ENCODE peak calls at places on chromosomes 16 and 17, in four cellular contexts. T is neuronal stem cell, G is fibroblast of mammary gland, K is fibroblast of the aortic adventitia. W is an unnamed sample.

GRCh38 chr17:78645421-78646295 is 68.5 kb upstream of the DNAH17 start:
- DNase-seq in T (no peak), G (peak; percentile 75), K (peak; percentile 10), W (no peak)

GRCh38 chr17:74430385-74430705 is 1.5 kb upstream of the GPRC5C start:
- DNase-seq in T (no peak), G (no peak), K (no peak), W (no peak)

GRCh38 chr17:72270530-72270929 is 149.7 kb downstream of the SOX9 start:
- DNase-seq in T (no peak), G (peak; percentile 48), K (peak; percentile 61), W (no peak)

GRCh38 chr17:39867084-39867890 is 715 bp upstream of the ZPBP2 start:
- DNase-seq in T (no peak), G (no peak), K (no peak), W (no peak)

GRCh38 chr17:46882666-46883065 is 31.3 kb downstream of the WNT9B start:
- DNase-seq in T (no peak), G (no peak), K (no peak), W (no peak)

GRCh38 chr17:77807051-77807745 is 151.3 kb upstream of the TNRC6C start:
- DNase-seq in T (no peak), G (no peak), K (no peak), W (no peak)

GRCh38 chr17:13016881-13017622 is 775 bp downstream of the ELAC2 start:
- DNase-seq in T (no peak), G (peak; percentile 47), K (no peak), W (no peak)

GRCh38 chr16:49467540-49468372 is 94.2 kb downstream of the C16orf78 start:
- DNase-seq in T (no peak), G (no peak), K (no peak), W (no peak)

GRCh38 chr17:37708616-37709212 is 36.1 kb downstream of the HNF1B start:
- DNase-seq in T (no peak), G (peak; percentile 6), K (no peak), W (no peak)

GRCh38 chr17:1324201-1324750 is 44.8 kb downstream of the TRARG1 start:
- DNase-seq in T (no peak), G (no peak), K (no peak), W (no peak)

GRCh38 chr17:41552455-41552854 is 19.4 kb downstream of the KRT9 start:
- DNase-seq in T (no peak), G (no peak), K (no peak), W (no peak)

GRCh38 chr17:2011421-2012371 is 13.4 kb downstream of the RTN4RL1 start:
- DNase-seq in T (no peak), G (peak; percentile 49), K (peak; percentile 78), W (peak; percentile 47)

GRCh38 chr17:43753488-43754129 is 5.0 kb downstream of the SOST start:
- DNase-seq in T (no peak), G (peak; percentile 39), K (no peak), W (no peak)

GRCh38 chr17:867896-868489 is 85.8 kb downstream of the MRM3 start:
- DNase-seq in T (no peak), G (no peak), K (no peak), W (no peak)

GRCh38 chr17:80859004-80859941 is 132.4 kb upstream of the CHMP6 start:
- DNase-seq in T (no peak), G (peak; percentile 97), K (peak; percentile 94), W (no peak)

GRCh38 chr17:79936661-79937434 is 97.6 kb upstream of the CBX4 start:
- DNase-seq in T (no peak), G (no peak), K (no peak), W (peak; percentile 15)

GRCh38 chr17:63190821-63191220 is 224.8 kb downstream of the TANC2 start:
- DNase-seq in T (no peak), G (no peak), K (no peak), W (no peak)

GRCh38 chr17:63694229-63694973 is 5.5 kb downstream of the LIMD2 start:
- DNase-seq in T (no peak), G (no peak), K (no peak), W (no peak)

GRCh38 chr16:53912155-53912554 is 208.2 kb downstream of the FTO start:
- DNase-seq in T (no peak), G (no peak), K (no peak), W (peak; percentile 41)

GRCh38 chr16:3938843-3939624 is 58.5 kb upstream of the CREBBP start:
- DNase-seq in T (peak; percentile 68), G (no peak), K (peak; percentile 80), W (peak; percentile 20)

GRCh38 chr16:81841709-81842108 is 62.6 kb downstream of the PLCG2 start:
- DNase-seq in T (no peak), G (no peak), K (no peak), W (peak; percentile 10)

GRCh38 chr16:25177831-25178688 is 38.7 kb upstream of the AQP8 start:
- DNase-seq in T (no peak), G (peak; percentile 10), K (no peak), W (no peak)

GRCh38 chr16:672851-673250 is 2.6 kb upstream of the RHBDL1 start:
- DNase-seq in T (no peak), G (no peak), K (no peak), W (no peak)

DNA sequence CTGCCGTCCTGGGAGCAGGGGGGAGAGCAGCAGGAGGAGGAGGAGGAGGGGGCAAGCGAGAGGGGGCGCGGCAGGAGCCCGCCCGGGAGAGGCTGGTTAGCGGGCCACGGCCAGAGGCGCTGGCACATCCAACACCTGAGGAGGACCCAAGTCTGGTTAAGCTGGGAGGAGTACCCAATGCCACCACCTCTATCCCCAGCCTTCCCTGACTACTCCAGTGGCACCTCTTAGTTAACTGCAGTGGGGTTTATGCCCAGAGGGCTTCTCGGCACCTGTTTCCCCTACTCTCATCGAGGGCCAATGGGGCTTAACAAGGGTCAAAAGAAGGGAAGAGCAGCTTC is 5.6 kb downstream of the PHOSPHO1 start:
- DNase-seq in T (no peak), G (no peak), K (no peak), W (no peak)
- H3K4me3 ChIP-seq in T (peak overlapping the region; percentile 68), G (no peak overlapping the region), K (no peak overlapping the region), W (no peak overlapping the region)

GRCh38 chr16:74605746-74606520 is 981 bp downstream of the GLG1 start:
- DNase-seq in T (no peak), G (no peak), K (peak; percentile 23), W (no peak)

GRCh38 chr16:74605332-74605731 is 1.6 kb downstream of the GLG1 start:
- DNase-seq in T (no peak), G (no peak), K (peak; percentile 13), W (no peak)

GRCh38 chr16:74596586-74596985 is 10.3 kb downstream of the GLG1 start:
- DNase-seq in T (no peak), G (no peak), K (no peak), W (no peak)

GRCh38 chr16:74603848-74604247 is 3.1 kb downstream of the GLG1 start:
- DNase-seq in T (no peak), G (peak; percentile 72), K (peak; percentile 65), W (no peak)

DNA sequence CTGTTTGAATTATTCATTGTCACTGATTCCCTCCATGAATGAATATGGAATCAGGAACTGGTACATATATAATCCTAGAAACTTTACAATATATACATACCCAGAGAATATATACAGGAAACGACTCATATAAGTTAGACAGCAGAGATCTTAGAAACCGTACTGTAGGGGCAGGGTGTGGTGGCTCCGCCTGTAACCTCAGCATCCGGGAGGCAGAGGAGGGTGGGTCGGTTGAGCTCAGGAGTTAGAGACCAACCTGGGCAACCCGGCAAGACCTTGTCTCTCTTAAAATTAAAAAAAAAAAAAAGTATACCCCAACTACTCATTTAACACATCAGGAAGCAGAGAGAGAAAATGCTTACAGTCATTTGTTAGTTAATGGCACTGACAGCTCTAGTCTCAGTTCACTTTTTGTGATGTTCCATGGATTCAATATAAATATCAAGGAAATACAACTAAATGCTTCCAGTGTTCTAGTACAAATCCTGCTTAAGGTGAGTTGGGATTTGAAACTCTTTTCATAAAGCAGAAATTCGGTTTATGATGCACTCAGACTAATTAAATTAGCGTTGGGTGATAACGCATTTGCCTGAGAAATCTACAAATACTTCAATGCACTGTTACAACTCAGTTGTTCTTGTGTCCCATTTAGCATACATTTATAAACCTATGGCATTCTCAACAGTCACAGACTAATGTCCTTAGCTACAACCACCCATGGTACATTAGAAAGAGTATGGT is 5.6 kb downstream of the GLG1 start:
- DNase-seq in T (no peak), G (no peak), K (no peak), W (peak; percentile 84)
- H3K4me3 ChIP-seq in T (no peak overlapping the region), G (no peak overlapping the region), K (no peak overlapping the region), W (peak overlapping the region; percentile 8)

GRCh38 chr17:51228177-51228576 is 31.7 kb downstream of the MBTD1 start:
- DNase-seq in T (no peak), G (peak; percentile 68), K (peak; percentile 62), W (no peak)
- H3K4me3 ChIP-seq in T (no peak overlapping the region), G (no peak overlapping the region), K (no peak overlapping the region), W (no peak overlapping the region)

DNA sequence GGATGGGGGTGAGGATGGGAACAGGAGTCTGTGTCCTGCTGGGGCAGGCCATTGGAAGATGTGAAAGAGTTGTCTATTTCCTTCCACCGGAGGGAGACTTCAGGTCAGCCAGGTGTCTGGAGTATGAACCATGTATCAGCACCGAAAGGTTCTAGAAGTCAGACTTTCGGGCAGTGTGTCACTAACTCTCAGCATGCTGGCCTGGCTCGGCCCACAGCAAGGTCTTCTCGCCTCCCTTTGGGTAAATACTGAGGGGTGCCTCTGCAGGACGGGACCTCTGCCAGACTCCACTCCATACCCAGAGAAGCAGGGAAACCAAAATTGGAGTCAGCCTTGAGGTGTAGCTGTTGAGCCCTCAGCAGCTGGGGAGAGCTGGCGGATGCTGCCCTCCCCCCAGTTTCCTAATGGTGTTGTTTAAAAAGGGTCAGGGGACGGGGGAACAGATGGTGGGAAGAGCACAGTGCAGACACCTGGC is 507 bp downstream of the CIITA start:
- DNase-seq in T (no peak), G (no peak), K (no peak), W (no peak)
- H3K4me3 ChIP-seq in T (no peak overlapping the region), G (no peak overlapping the region), K (no peak overlapping the region), W (no peak overlapping the region)

GRCh38 chr16:85395913-85396878 is 216.9 kb upstream of the GSE1 start:
- DNase-seq in T (no peak), G (peak; percentile 44), K (no peak), W (no peak)

GRCh38 chr16:85394511-85395206 is 218.5 kb upstream of the GSE1 start:
- DNase-seq in T (no peak), G (no peak), K (no peak), W (no peak)

GRCh38 chr16:85393674-85394510 is 219.2 kb upstream of the GSE1 start:
- DNase-seq in T (peak; percentile 56), G (peak; percentile 32), K (peak; percentile 32), W (no peak)

GRCh38 chr16:85396879-85397871 is 215.9 kb upstream of the GSE1 start:
- DNase-seq in T (no peak), G (no peak), K (no peak), W (no peak)

GRCh38 chr16:85395207-85395912 is 217.8 kb upstream of the GSE1 start:
- DNase-seq in T (no peak), G (peak; percentile 99), K (peak; percentile 98), W (no peak)
- H3K4me3 ChIP-seq in T (no peak overlapping the region), G (no peak overlapping the region), K (no peak overlapping the region), W (no peak overlapping the region)

GRCh38 chr17:4789951-4790704 is 1.4 kb downstream of the GLTPD2 start:
- DNase-seq in T (peak; percentile 83), G (peak; percentile 98), K (peak; percentile 88), W (peak; percentile 69)

GRCh38 chr17:4788807-4789700 is at the start of gene GLTPD2:
- DNase-seq in T (peak; percentile 29), G (no peak), K (no peak), W (no peak)

GRCh38 chr17:4789701-4789950 is 862 bp downstream of the GLTPD2 start:
- DNase-seq in T (no peak), G (no peak), K (no peak), W (no peak)

GRCh38 chr17:4788159-4788806 is 481 bp upstream of the GLTPD2 start:
- DNase-seq in T (no peak), G (peak; percentile 77), K (peak; percentile 58), W (no peak)

GRCh38 chr17:4790705-4791088 is 1.9 kb downstream of the GLTPD2 start:
- DNase-seq in T (no peak), G (no peak), K (no peak), W (no peak)
- H3K4me3 ChIP-seq in T (peak overlapping the region; percentile 90), G (peak overlapping the region; percentile 60), K (peak overlapping the region; percentile 75), W (peak overlapping the region; percentile 66)

W was measured in Jurkat, Clone E6-1.